ENCODE peak calls at places on chromosomes 5 and 9, in four cellular contexts. M is IMR-90, T is H9, A is H1. X is an unnamed sample.

GRCh38 chr5:54090495-54091084 is 219.8 kb downstream of the ARL15 start:
- DNase-seq in M (peak), T (no peak), A (no peak), X (peak)

GRCh38 chr5:108670591-108671335 is 76.9 kb upstream of the FER start:
- DNase-seq in M (no peak), T (no peak), A (no peak), X (no peak)

GRCh38 chr9:134442486-134443168 is 116.4 kb downstream of the RXRA start:
- DNase-seq in M (no peak), T (no peak), A (no peak), X (peak)

GRCh38 chr9:130149654-130150286 is 22.4 kb upstream of the NCS1 start:
- DNase-seq in M (no peak), T (no peak), A (no peak), X (peak)

GRCh38 chr9:136061405-136061804 is 33.7 kb downstream of the NACC2 start:
- DNase-seq in M (no peak), T (no peak), A (no peak), X (no peak)

GRCh38 chr9:69193685-69194032 is 19.6 kb downstream of the TJP2 start:
- DNase-seq in M (no peak), T (no peak), A (no peak), X (peak)

GRCh38 chr5:154646841-154647759 is 108.1 kb upstream of the LARP1 start:
- DNase-seq in M (peak), T (peak), A (peak), X (peak)

GRCh38 chr5:76337949-76338589 is 65.0 kb upstream of the IQGAP2 start:
- DNase-seq in M (peak), T (peak), A (peak), X (peak)

GRCh38 chr5:95087819-95088317 is 197.0 kb downstream of the MCTP1 start:
- DNase-seq in M (no peak), T (no peak), A (no peak), X (no peak)

GRCh38 chr5:75611324-75612210 is at the start of gene ANKDD1B:
- DNase-seq in M (peak), T (peak), A (peak), X (peak)

GRCh38 chr9:130118841-130119520 is 53.2 kb upstream of the NCS1 start:
- DNase-seq in M (peak), T (peak), A (no peak), X (peak)

GRCh38 chr9:73655831-73656230 is 504.2 kb downstream of the ANXA1 start:
- DNase-seq in M (no peak), T (no peak), A (no peak), X (no peak)

GRCh38 chr9:106403081-106403480 is 459.9 kb upstream of the ZNF462 start:
- DNase-seq in M (no peak), T (no peak), A (no peak), X (peak)

GRCh38 chr9:96487949-96488348 is 38.0 kb downstream of the HABP4 start:
- DNase-seq in M (no peak), T (no peak), A (no peak), X (no peak)

GRCh38 chr9:242461-243080 is 27.9 kb downstream of the DOCK8 start:
- DNase-seq in M (peak), T (no peak), A (no peak), X (no peak)

GRCh38 chr9:16044116-16044881 is 491.5 kb downstream of the CCDC171 start:
- DNase-seq in M (peak), T (no peak), A (no peak), X (no peak)

GRCh38 chr5:1189269-1189668 is 12.1 kb upstream of the SLC6A19 start:
- DNase-seq in M (no peak), T (no peak), A (no peak), X (no peak)

GRCh38 chr5:111779260-111780254 is 22.6 kb upstream of the NREP start:
- DNase-seq in M (peak), T (no peak), A (no peak), X (no peak)

GRCh38 chr5:125262782-125263181 is 516.3 kb upstream of the ZNF608 start:
- DNase-seq in M (peak), T (no peak), A (no peak), X (no peak)

GRCh38 chr9:16619341-16619740 is 251.1 kb downstream of the BNC2 start:
- DNase-seq in M (peak), T (no peak), A (no peak), X (no peak)

GRCh38 chr9:124011460-124012301 is at the start of gene LHX2:
- DNase-seq in M (peak), T (peak), A (peak), X (peak)

GRCh38 chr5:75023368-75024159 is 28.8 kb downstream of the GCNT4 start:
- DNase-seq in M (peak), T (no peak), A (no peak), X (no peak)

GRCh38 chr9:98842510-98842909 is 35.0 kb downstream of the GALNT12 start:
- DNase-seq in M (no peak), T (no peak), A (no peak), X (no peak)

GRCh38 chr5:32346869-32347268 is 34.1 kb upstream of the MTMR12 start:
- DNase-seq in M (no peak), T (no peak), A (no peak), X (peak)

GRCh38 chr5:163696270-163696887 is 191.0 kb downstream of the MAT2B start:
- DNase-seq in M (peak), T (peak), A (peak), X (peak)

GRCh38 chr9:113587471-113588031 is 124.0 kb downstream of the RGS3 start:
- DNase-seq in M (peak), T (peak), A (peak), X (peak)

DNA sequence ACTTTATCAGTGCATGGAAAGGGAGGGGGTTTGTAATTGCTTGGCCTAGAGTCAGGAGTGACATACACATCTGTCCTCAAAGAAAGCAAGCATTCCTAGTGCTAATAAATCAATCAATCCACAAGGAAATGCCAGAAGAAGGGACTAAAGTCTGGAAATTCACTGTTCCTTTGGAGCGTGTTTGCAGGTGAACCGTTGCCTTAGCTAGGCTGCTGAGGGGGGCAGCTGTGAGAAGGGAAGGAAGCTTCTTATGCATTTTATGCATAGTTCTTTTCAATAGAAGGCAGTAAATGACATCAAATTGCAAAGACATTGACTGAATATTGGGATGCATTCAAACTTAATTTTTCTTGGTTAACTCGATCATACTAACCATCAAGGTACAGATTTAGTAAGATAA is 1092.5 kb upstream of the SEMA6A start:
- DNase-seq in M (no peak), T (peak), A (no peak), X (peak)
- H3K56ac ChIP-seq in M (no peak), T (no peak), A (no peak), X (no peak)

GRCh38 chr5:171975262-171975876 is 31.1 kb downstream of the FBXW11 start:
- DNase-seq in M (peak), T (peak), A (no peak), X (peak)
- H3K4ac ChIP-seq in M (no peak), T (no peak), A (no peak), X (no peak)

GRCh38 chr9:72588336-72588735 is 66.9 kb downstream of the TMC1 start:
- DNase-seq in M (peak), T (no peak), A (no peak), X (no peak)
- H2BK120ac ChIP-seq in M (peak), T (no peak), A (no peak), X (no peak)

GRCh38 chr9:93617273-93617672 is 40.9 kb downstream of the PHF2 start:
- DNase-seq in M (no peak), T (peak), A (peak), X (no peak)
- H3K56ac ChIP-seq in M (no peak), T (no peak), A (no peak), X (no peak)

GRCh38 chr5:34676409-34676808 is 20.3 kb downstream of the RAI14 start:
- DNase-seq in M (peak), T (no peak), A (no peak), X (no peak)
- H3K4ac ChIP-seq in M (no peak), T (no peak), A (no peak), X (no peak)

GRCh38 chr5:132819468-132819867 is 6.4 kb downstream of the SOWAHA start:
- DNase-seq in M (no peak), T (no peak), A (no peak), X (no peak)
- H2BK120ac ChIP-seq in M (no peak), T (no peak), A (no peak), X (no peak)

GRCh38 chr5:123305751-123306150 is 117.5 kb downstream of the CEP120 start:
- DNase-seq in M (no peak), T (no peak), A (no peak), X (no peak)
- H3K56ac ChIP-seq in M (no peak), T (no peak), A (no peak), X (no peak)

DNA sequence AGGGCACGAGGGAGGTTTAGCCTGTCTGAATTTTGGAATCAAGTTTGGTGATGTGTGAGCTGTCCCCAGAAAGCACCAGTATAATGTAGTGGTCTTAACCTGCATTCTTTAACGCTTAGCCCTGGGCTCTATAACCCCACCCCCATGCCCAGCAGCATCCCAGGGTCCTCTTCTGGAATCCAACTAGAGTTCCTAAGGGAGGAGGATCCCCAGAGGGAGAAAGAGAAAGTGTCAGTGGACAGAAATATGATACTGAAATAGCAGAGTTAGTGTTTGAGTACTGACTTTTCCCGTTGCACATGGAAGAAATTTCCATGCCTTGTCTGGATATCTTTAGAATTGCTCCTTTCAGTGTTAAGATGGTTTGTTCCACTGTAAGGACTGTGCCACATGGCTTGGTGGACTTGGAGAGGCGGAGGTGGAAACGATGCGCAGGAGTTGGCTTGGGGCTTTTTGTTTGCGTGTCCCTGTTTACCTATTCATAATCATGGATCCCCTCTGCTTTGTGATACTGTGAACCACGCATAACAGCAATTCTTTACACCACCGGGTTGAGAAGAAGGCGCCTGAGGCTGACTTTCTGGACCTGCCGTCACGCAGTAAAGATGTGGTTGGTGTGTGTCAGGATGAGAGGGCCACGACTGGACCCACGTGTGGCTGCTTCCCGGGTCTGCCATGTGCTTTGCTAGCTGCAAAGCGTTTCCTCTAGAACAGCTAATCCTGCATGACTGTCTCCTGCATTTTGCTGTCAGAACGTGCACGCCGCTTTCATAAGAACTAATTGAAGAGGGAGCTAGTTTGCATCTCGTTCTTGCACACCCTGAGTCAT is 142.3 kb downstream of the SMARCA2 start:
- DNase-seq in M (peak), T (peak), A (no peak), X (peak)
- H3K4ac ChIP-seq in M (peak), T (no peak), A (peak), X (no peak)

GRCh38 chr5:143678148-143678906 is 133.6 kb upstream of the HMHB1 start:
- DNase-seq in M (no peak), T (no peak), A (no peak), X (no peak)

GRCh38 chr5:143682788-143683419 is 129.1 kb upstream of the HMHB1 start:
- DNase-seq in M (peak), T (no peak), A (no peak), X (no peak)

GRCh38 chr5:143679777-143680176 is 132.2 kb upstream of the HMHB1 start:
- DNase-seq in M (peak), T (no peak), A (no peak), X (no peak)

GRCh38 chr5:143682221-143682620 is 129.7 kb upstream of the HMHB1 start:
- DNase-seq in M (peak), T (no peak), A (no peak), X (no peak)

GRCh38 chr5:143680672-143681259 is 131.2 kb upstream of the HMHB1 start:
- DNase-seq in M (peak), T (no peak), A (no peak), X (no peak)
- H2BK120ac ChIP-seq in M (no peak), T (no peak), A (no peak), X (no peak)